ENCODE peak calls at places on chromosomes 5 and 9, in four cellular contexts. Y is IMR-90, I is A549, F is H1. P is an unnamed sample.

GRCh38 chr5:170907758-170908157 is 45.9 kb downstream of the RANBP17 start:
- DNase-seq in Y (peak), I (no peak), F (no peak), P (no peak)

GRCh38 chr9:76571288-76572204 is 112.6 kb downstream of the GCNT1 start:
- DNase-seq in Y (no peak), I (no peak), F (no peak), P (no peak)

GRCh38 chr5:18745988-18746615 is 1111.8 kb downstream of the TAF11L14 start:
- DNase-seq in Y (no peak), I (peak), F (no peak), P (peak)

GRCh38 chr5:83313431-83313830 is 158.1 kb upstream of the VCAN start:
- DNase-seq in Y (peak), I (no peak), F (no peak), P (no peak)

GRCh38 chr5:1179383-1179715 is 22.0 kb upstream of the SLC6A19 start:
- DNase-seq in Y (no peak), I (no peak), F (no peak), P (no peak)

GRCh38 chr5:10682801-10683525 is 78.1 kb downstream of the DAP start:
- DNase-seq in Y (no peak), I (no peak), F (no peak), P (no peak)

GRCh38 chr9:113274474-113275146 is 762 bp downstream of the CDC26 start:
- DNase-seq in Y (peak), I (peak), F (no peak), P (peak)

GRCh38 chr5:165448773-165449172 is 1943.4 kb downstream of the MAT2B start:
- DNase-seq in Y (peak), I (no peak), F (no peak), P (no peak)

GRCh38 chr5:62829241-62829986 is 250.8 kb downstream of the LRRC70 start:
- DNase-seq in Y (no peak), I (no peak), F (no peak), P (no peak)

GRCh38 chr9:107483666-107484065 is 5.9 kb downstream of the KLF4 start:
- DNase-seq in Y (no peak), I (no peak), F (no peak), P (no peak)

GRCh38 chr5:73906277-73906676 is 280.3 kb downstream of the ARHGEF28 start:
- DNase-seq in Y (no peak), I (no peak), F (no peak), P (no peak)

GRCh38 chr5:174083041-174083827 is 37.7 kb downstream of the NSG2 start:
- DNase-seq in Y (no peak), I (no peak), F (no peak), P (no peak)

GRCh38 chr5:112779531-112779930 is 41.8 kb downstream of the APC start:
- DNase-seq in Y (peak), I (no peak), F (no peak), P (no peak)

GRCh38 chr5:145668714-145669113 is 166.4 kb downstream of the PRELID2 start:
- DNase-seq in Y (no peak), I (no peak), F (no peak), P (no peak)

GRCh38 chr5:63923914-63924313 is 38.3 kb downstream of the HTR1A start:
- DNase-seq in Y (no peak), I (no peak), F (no peak), P (no peak)

GRCh38 chr5:93078082-93079038 is 502.7 kb downstream of the NR2F1-AS1 start:
- DNase-seq in Y (peak), I (peak), F (no peak), P (peak)

GRCh38 chr5:107254902-107255234 is 415.9 kb downstream of the EFNA5 start:
- DNase-seq in Y (no peak), I (no peak), F (no peak), P (peak)

GRCh38 chr5:14464101-14464500 is 117.5 kb upstream of the OTULINL start:
- DNase-seq in Y (no peak), I (no peak), F (no peak), P (no peak)

GRCh38 chr5:150618588-150619281 is 21.7 kb upstream of the SYNPO start:
- DNase-seq in Y (peak), I (no peak), F (no peak), P (peak)

GRCh38 chr9:124511426-124511840 is 4.2 kb upstream of the NR5A1 start:
- DNase-seq in Y (no peak), I (no peak), F (no peak), P (peak)

GRCh38 chr5:56350595-56351170 is 117.6 kb upstream of the ANKRD55 start:
- DNase-seq in Y (peak), I (peak), F (peak), P (no peak)

GRCh38 chr5:43432486-43433365 is 20.5 kb upstream of the CCL28 start:
- DNase-seq in Y (peak), I (peak), F (no peak), P (no peak)

GRCh38 chr9:125889524-125890473 is 142.6 kb downstream of the PBX3 start:
- DNase-seq in Y (peak), I (peak), F (no peak), P (peak)

GRCh38 chr9:35548571-35548970 is 56.5 kb upstream of the TESK1 start:
- DNase-seq in Y (peak), I (no peak), F (no peak), P (no peak)

GRCh38 chr5:139638736-139639618 is 9.2 kb upstream of the CXXC5 start:
- DNase-seq in Y (no peak), I (no peak), F (no peak), P (peak)

GRCh38 chr9:130159057-130159456 is 13.1 kb upstream of the NCS1 start:
- DNase-seq in Y (no peak), I (no peak), F (no peak), P (no peak)
- TF ChIP-seq USF2 in Y (no peak), I (no peak), F (no peak), P (no peak)

DNA sequence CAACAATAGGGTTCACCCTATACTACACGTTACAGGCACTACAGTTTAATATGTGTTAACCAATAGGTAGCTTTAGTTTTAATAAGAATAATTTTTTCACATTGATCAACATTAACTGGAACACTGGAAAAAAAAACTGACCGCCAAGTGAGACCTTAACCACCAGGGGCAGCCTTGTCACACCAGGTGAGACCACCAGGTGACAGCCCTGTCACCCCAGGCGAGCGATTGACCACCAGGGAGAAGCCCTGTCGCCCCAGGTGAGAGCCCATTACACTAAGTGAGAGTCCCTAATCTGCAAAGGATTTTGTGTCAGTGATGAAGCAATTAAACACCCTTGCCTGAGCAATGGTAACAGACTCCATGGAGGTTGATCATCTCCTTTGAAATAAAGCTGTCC is 75.4 kb upstream of the SYK start:
- DNase-seq in Y (no peak), I (no peak), F (no peak), P (peak)
- TF ChIP-seq USF2 in Y (no peak), I (no peak), F (no peak), P (no peak)

GRCh38 chr5:31232273-31232888 is 38.9 kb downstream of the CDH6 start:
- DNase-seq in Y (peak), I (peak), F (peak), P (peak)
- TF ChIP-seq USF2 in Y (no peak), I (no peak), F (no peak), P (no peak)

GRCh38 chr9:94086961-94087360 is 2.7 kb downstream of the PTPDC1 start:
- DNase-seq in Y (no peak), I (no peak), F (no peak), P (no peak)

GRCh38 chr9:94083384-94083783 is 880 bp upstream of the PTPDC1 start:
- DNase-seq in Y (no peak), I (no peak), F (no peak), P (no peak)

GRCh38 chr9:94084314-94084713 is at the start of gene PTPDC1:
- DNase-seq in Y (peak), I (no peak), F (peak), P (peak)

GRCh38 chr9:94085062-94085639 is 887 bp downstream of the PTPDC1 start:
- DNase-seq in Y (peak), I (no peak), F (peak), P (no peak)

GRCh38 chr9:94086468-94086867 is 2.2 kb downstream of the PTPDC1 start:
- DNase-seq in Y (peak), I (no peak), F (no peak), P (peak)
- TF ChIP-seq USF2 in Y (no peak), I (no peak), F (no peak), P (no peak)

DNA sequence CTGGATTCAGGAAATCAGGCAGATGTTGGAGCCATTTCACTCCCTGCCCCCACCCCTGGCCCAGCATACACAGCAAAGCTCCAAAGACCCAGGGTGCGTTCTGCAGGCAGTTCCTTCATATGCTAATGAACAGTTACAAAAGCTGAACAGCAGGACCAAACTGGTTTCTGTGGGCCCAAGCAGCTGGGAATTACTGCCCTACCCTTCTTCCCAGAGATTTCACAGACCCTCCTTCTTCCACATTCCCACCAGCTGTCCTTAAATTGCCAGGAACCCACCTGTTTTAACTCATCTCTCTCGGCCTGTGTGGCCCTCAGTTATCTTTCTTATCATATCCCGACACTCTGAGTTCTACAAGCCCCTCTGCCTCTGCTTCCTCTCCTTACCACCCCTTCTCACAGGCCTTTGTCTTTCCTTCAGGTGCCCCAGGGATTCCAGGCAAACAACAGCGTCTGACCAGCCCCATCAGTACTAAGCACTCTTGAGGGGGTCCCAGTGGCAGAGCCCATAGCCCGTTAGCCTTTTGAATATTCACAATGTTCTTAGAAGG is 10.6 kb upstream of the F2RL1 start:
- DNase-seq in Y (no peak), I (no peak), F (peak), P (no peak)
- TF ChIP-seq USF2 in Y (no peak), I (no peak), F (no peak), P (no peak)

GRCh38 chr9:121651014-121651294 is 480 bp upstream of the DAB2IP start:
- DNase-seq in Y (no peak), I (no peak), F (no peak), P (no peak)

GRCh38 chr9:121651295-121652036 is at the start of gene DAB2IP:
- DNase-seq in Y (peak), I (no peak), F (no peak), P (peak)

GRCh38 chr9:121649476-121650219 is 1.8 kb upstream of the DAB2IP start:
- DNase-seq in Y (no peak), I (no peak), F (no peak), P (no peak)

GRCh38 chr9:121648799-121649198 is 2.6 kb upstream of the DAB2IP start:
- DNase-seq in Y (no peak), I (no peak), F (no peak), P (no peak)

DNA sequence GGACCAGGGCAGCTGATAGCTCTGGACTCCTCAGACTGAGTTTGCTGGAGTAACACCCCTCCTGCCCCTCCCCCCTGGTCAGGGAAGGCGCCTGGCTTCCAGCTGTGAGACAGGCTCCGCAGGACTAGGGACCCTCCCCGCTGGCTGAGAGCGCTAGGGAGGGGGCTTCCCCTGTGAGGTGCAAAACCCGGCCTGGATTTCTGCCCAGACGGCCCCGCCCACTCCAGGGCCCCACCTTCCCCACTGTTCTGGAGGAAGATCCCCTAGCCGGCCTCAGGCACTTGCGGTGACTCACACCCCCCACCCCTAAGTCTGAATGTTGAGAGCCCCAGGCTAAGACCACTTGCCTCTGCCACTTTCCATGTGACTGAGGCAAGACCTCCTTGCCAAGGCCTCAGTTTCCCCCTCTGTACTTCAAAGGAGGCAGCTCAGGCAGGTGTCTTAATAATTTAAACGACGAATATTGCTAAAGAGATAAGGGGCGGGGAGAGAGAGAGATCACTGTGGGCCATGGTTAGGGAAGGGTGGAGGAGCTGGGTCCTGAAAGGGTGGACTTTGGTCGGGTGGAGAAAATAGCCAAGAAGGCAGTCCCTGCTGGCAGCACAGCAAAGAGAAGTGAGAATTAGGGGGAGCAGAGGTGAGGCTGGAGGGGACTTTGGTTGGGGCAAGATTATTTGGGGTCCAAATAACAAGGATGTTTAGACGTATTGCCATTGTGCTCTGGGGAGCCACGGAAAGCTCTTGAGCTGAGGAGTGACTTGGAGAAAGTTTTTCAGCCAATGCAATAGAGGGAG is 1.0 kb upstream of the DAB2IP start:
- DNase-seq in Y (peak), I (no peak), F (peak), P (peak)
- TF ChIP-seq USF2 in Y (no peak), I (no peak), F (no peak), P (no peak)

GRCh38 chr5:35826561-35826960 is 30.1 kb upstream of the IL7R start:
- DNase-seq in Y (no peak), I (no peak), F (no peak), P (no peak)

GRCh38 chr5:35826056-35826455 is 30.6 kb upstream of the IL7R start:
- DNase-seq in Y (no peak), I (no peak), F (no peak), P (no peak)

GRCh38 chr5:35828092-35828598 is 28.5 kb upstream of the IL7R start:
- DNase-seq in Y (no peak), I (no peak), F (no peak), P (no peak)

GRCh38 chr5:35832757-35833156 is 23.9 kb upstream of the IL7R start:
- DNase-seq in Y (no peak), I (no peak), F (no peak), P (no peak)

DNA sequence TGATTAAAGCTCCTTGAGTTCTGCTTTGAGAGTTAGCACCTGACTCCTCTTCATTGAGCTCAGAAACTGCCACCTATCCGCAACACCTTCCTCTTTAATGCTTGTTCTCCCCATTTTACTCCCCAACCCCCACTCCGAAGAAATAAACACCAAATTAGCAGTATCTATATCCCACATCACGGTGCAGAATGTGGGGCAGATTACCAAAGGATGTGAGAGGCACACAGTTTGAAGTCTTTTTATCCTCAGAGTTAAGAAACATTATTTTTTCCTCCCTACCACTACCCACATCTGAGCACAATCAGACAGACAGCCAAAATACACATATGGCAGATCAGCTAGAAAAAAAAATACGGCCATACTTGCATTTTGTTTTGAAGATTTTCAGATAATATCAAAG is 26.1 kb upstream of the IL7R start:
- DNase-seq in Y (no peak), I (no peak), F (no peak), P (no peak)
- TF ChIP-seq USF2 in Y (no peak), I (no peak), F (no peak), P (no peak)

DNA sequence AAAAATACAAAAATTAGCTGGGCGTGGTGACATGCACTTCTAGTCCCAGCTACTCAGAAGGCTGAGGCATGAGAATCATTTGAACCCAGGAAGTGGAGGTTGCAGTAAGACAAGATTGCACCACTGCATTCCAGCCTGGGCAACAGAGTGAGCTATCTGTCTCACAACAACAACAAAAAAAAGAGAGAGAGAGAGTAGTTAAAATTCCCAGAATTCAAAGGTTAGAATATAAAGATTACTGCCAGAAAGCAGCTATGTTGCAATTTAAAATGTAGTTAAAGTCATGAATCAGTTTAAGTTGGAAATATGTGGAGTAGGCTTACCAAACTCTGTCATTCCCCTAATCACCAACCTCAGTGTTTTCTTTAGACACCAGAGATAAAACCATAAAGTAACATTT is 58.7 kb upstream of the SUSD1 start:
- DNase-seq in Y (peak), I (no peak), F (no peak), P (no peak)
- TF ChIP-seq USF2 in Y (no peak), I (no peak), F (no peak), P (no peak)

DNA sequence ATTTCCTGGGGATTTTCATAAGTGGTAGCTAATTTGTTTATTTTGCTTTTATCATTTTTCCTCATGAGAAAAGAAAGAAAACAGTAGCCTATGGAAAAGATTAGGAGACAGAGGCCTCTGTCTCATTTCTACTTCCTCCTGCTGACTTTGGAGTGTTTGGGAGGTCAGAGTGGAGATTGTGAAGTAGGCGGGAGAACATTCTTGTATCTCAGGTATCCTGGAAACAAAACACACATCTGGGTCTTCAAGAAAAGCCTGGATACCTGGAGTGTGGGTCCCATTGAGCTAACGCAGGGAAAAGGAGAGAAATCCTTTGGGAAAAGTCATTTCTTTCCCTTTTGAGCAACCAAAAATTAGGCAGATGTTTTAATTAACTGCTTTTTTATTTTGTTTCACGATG is 161.5 kb upstream of the DMAC1 start:
- DNase-seq in Y (no peak), I (no peak), F (no peak), P (no peak)
- TF ChIP-seq USF2 in Y (no peak), I (no peak), F (no peak), P (no peak)

DNA sequence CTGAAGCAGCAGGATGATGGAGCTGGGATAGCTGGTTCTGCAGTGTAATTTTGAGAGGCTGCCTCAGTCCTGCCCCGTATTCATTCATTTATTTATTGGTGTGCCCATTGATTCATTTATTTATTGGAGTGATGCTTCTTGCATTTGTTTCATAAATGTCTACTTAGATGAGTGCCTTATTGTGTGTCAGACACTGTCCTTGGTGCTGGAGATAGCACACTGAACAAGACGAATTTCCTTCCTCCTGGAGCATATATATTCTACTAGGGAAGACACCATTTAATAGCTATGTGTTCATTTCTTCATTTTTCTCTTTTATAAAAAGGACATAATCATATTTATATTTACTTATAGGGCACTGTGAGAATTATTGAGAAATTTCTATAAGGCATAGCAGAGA is 433.8 kb upstream of the ZNF608 start:
- DNase-seq in Y (peak), I (no peak), F (no peak), P (no peak)
- TF ChIP-seq USF2 in Y (no peak), I (no peak), F (no peak), P (no peak)